ENCODE peak calls at places on chromosomes 13 and 19, in eight cellular contexts. One of them, this sample, is unnamed.

GRCh38 chr19:10289167-10289835 is 451 bp upstream of the ICAM5 start:
- DNase-seq in fibroblast of lung: no peak
- DNase-seq in neuronal stem cell: no peak
- DNase-seq in thoracic aorta: no peak
- DNase-seq in uterus: no peak
- DNase-seq in body of pancreas: no peak
- DNase-seq in Peyer's patch: peak; percentile 48
- DNase-seq in AG09309: no peak
- DNase-seq in this sample: no peak

GRCh38 chr13:40377783-40378182 is 288.7 kb downstream of the FOXO1 start:
- DNase-seq in fibroblast of lung: peak; percentile 78
- DNase-seq in neuronal stem cell: no peak
- DNase-seq in thoracic aorta: no peak
- DNase-seq in uterus: peak; percentile 66
- DNase-seq in body of pancreas: no peak
- DNase-seq in Peyer's patch: no peak
- DNase-seq in AG09309: peak; percentile 23
- DNase-seq in this sample: no peak

GRCh38 chr19:38711726-38712153 is 32.5 kb downstream of the CAPN12 start:
- DNase-seq in fibroblast of lung: peak; percentile 95
- DNase-seq in neuronal stem cell: no peak
- DNase-seq in thoracic aorta: no peak
- DNase-seq in uterus: no peak
- DNase-seq in body of pancreas: peak; percentile 62
- DNase-seq in Peyer's patch: no peak
- DNase-seq in AG09309: peak; percentile 84
- DNase-seq in this sample: peak; percentile 70

GRCh38 chr19:57465680-57466381 is 8.9 kb upstream of the VN1R1 start:
- DNase-seq in fibroblast of lung: no peak
- DNase-seq in neuronal stem cell: no peak
- DNase-seq in thoracic aorta: no peak
- DNase-seq in uterus: no peak
- DNase-seq in body of pancreas: no peak
- DNase-seq in Peyer's patch: no peak
- DNase-seq in AG09309: no peak
- DNase-seq in this sample: no peak

GRCh38 chr13:87671824-87672603 is 843 bp downstream of the SLITRK5 start:
- DNase-seq in fibroblast of lung: no peak
- DNase-seq in neuronal stem cell: peak; percentile 26
- DNase-seq in thoracic aorta: no peak
- DNase-seq in uterus: no peak
- DNase-seq in body of pancreas: peak; percentile 10
- DNase-seq in Peyer's patch: no peak
- DNase-seq in AG09309: no peak
- DNase-seq in this sample: no peak

GRCh38 chr19:45460807-45461347 is 6.9 kb upstream of the FOSB start:
- DNase-seq in fibroblast of lung: no peak
- DNase-seq in neuronal stem cell: no peak
- DNase-seq in thoracic aorta: no peak
- DNase-seq in uterus: no peak
- DNase-seq in body of pancreas: no peak
- DNase-seq in Peyer's patch: no peak
- DNase-seq in AG09309: no peak
- DNase-seq in this sample: no peak

GRCh38 chr19:35738887-35739229 is 3.4 kb downstream of the IGFLR1 start:
- DNase-seq in fibroblast of lung: no peak
- DNase-seq in neuronal stem cell: no peak
- DNase-seq in thoracic aorta: no peak
- DNase-seq in uterus: no peak
- DNase-seq in body of pancreas: no peak
- DNase-seq in Peyer's patch: no peak
- DNase-seq in AG09309: no peak
- DNase-seq in this sample: no peak

GRCh38 chr19:46787331-46788100 is 878 bp downstream of the SLC1A5 start:
- DNase-seq in fibroblast of lung: peak; percentile 63
- DNase-seq in neuronal stem cell: peak; percentile 52
- DNase-seq in thoracic aorta: no peak
- DNase-seq in uterus: peak; percentile 62
- DNase-seq in body of pancreas: peak; percentile 55
- DNase-seq in Peyer's patch: peak; percentile 38
- DNase-seq in AG09309: no peak
- DNase-seq in this sample: peak; percentile 43

GRCh38 chr13:42883771-42884170 is 102.4 kb downstream of the FAM216B start:
- DNase-seq in fibroblast of lung: peak; percentile 18
- DNase-seq in neuronal stem cell: peak; percentile 6
- DNase-seq in thoracic aorta: no peak
- DNase-seq in uterus: no peak
- DNase-seq in body of pancreas: peak; percentile 16
- DNase-seq in Peyer's patch: no peak
- DNase-seq in AG09309: no peak
- DNase-seq in this sample: peak; percentile 70

GRCh38 chr19:39752390-39752789 is 14.6 kb upstream of the CLC start:
- DNase-seq in fibroblast of lung: no peak
- DNase-seq in neuronal stem cell: no peak
- DNase-seq in thoracic aorta: no peak
- DNase-seq in uterus: no peak
- DNase-seq in body of pancreas: no peak
- DNase-seq in Peyer's patch: no peak
- DNase-seq in AG09309: no peak
- DNase-seq in this sample: no peak

GRCh38 chr13:106129273-106129672 is 406.2 kb downstream of the EFNB2 start:
- DNase-seq in fibroblast of lung: no peak
- DNase-seq in neuronal stem cell: no peak
- DNase-seq in thoracic aorta: no peak
- DNase-seq in uterus: no peak
- DNase-seq in body of pancreas: no peak
- DNase-seq in Peyer's patch: no peak
- DNase-seq in AG09309: no peak
- DNase-seq in this sample: no peak
- H3K4me3 ChIP-seq in fibroblast of lung: no peak overlapping the region
- H3K4me3 ChIP-seq in neuronal stem cell: no peak overlapping the region
- H3K4me3 ChIP-seq in thoracic aorta: no peak overlapping the region
- H3K4me3 ChIP-seq in uterus: no peak overlapping the region
- H3K4me3 ChIP-seq in body of pancreas: no peak overlapping the region
- H3K4me3 ChIP-seq in Peyer's patch: no peak overlapping the region
- H3K4me3 ChIP-seq in AG09309: no peak overlapping the region
- H3K4me3 ChIP-seq in this sample: no peak overlapping the region

DNA sequence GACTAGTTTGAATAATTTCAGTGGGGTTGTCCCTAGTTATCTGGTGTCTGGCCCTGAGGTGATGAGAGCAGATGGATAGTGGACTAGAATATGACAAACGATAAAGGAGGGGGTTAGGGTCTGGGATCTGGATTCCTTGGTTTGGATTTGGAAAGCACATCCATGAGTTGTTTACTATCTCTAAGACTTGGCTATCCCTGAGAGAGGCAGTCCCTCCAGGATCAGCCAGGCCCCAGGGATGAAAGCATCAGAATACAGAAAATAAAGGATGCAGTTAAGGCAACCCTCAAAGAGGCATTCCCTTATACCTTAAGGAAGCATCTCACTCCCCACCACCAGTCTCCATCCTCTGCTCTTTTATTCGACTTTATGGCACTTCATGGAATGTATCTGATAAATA is 230.7 kb downstream of the NHLRC3 start:
- DNase-seq in fibroblast of lung: no peak
- DNase-seq in neuronal stem cell: no peak
- DNase-seq in thoracic aorta: no peak
- DNase-seq in uterus: no peak
- DNase-seq in body of pancreas: no peak
- DNase-seq in Peyer's patch: no peak
- DNase-seq in AG09309: no peak
- DNase-seq in this sample: no peak
- H3K4me3 ChIP-seq in fibroblast of lung: no peak overlapping the region
- H3K4me3 ChIP-seq in neuronal stem cell: no peak overlapping the region
- H3K4me3 ChIP-seq in thoracic aorta: no peak overlapping the region
- H3K4me3 ChIP-seq in uterus: no peak overlapping the region
- H3K4me3 ChIP-seq in body of pancreas: no peak overlapping the region
- H3K4me3 ChIP-seq in Peyer's patch: no peak overlapping the region
- H3K4me3 ChIP-seq in AG09309: no peak overlapping the region
- H3K4me3 ChIP-seq in this sample: no peak overlapping the region

GRCh38 chr13:97109256-97109655 is 112.9 kb upstream of the MBNL2 start:
- DNase-seq in fibroblast of lung: no peak
- DNase-seq in neuronal stem cell: no peak
- DNase-seq in thoracic aorta: no peak
- DNase-seq in uterus: no peak
- DNase-seq in body of pancreas: no peak
- DNase-seq in Peyer's patch: no peak
- DNase-seq in AG09309: no peak
- DNase-seq in this sample: no peak

GRCh38 chr13:97107815-97108534 is 113.7 kb upstream of the OXGR1 start:
- DNase-seq in fibroblast of lung: peak; percentile 53
- DNase-seq in neuronal stem cell: no peak
- DNase-seq in thoracic aorta: no peak
- DNase-seq in uterus: no peak
- DNase-seq in body of pancreas: no peak
- DNase-seq in Peyer's patch: no peak
- DNase-seq in AG09309: no peak
- DNase-seq in this sample: no peak

GRCh38 chr13:97108535-97108910 is 113.6 kb upstream of the MBNL2 start:
- DNase-seq in fibroblast of lung: peak; percentile 70
- DNase-seq in neuronal stem cell: no peak
- DNase-seq in thoracic aorta: no peak
- DNase-seq in uterus: peak; percentile 33
- DNase-seq in body of pancreas: no peak
- DNase-seq in Peyer's patch: no peak
- DNase-seq in AG09309: no peak
- DNase-seq in this sample: peak; percentile 25

GRCh38 chr13:97111705-97112104 is 110.4 kb upstream of the MBNL2 start:
- DNase-seq in fibroblast of lung: no peak
- DNase-seq in neuronal stem cell: no peak
- DNase-seq in thoracic aorta: no peak
- DNase-seq in uterus: no peak
- DNase-seq in body of pancreas: no peak
- DNase-seq in Peyer's patch: no peak
- DNase-seq in AG09309: no peak
- DNase-seq in this sample: no peak

GRCh38 chr13:97109841-97110492 is 112.2 kb upstream of the MBNL2 start:
- DNase-seq in fibroblast of lung: peak; percentile 90
- DNase-seq in neuronal stem cell: peak; percentile 74
- DNase-seq in thoracic aorta: peak; percentile 57
- DNase-seq in uterus: peak; percentile 87
- DNase-seq in body of pancreas: peak; percentile 92
- DNase-seq in Peyer's patch: peak; percentile 57
- DNase-seq in AG09309: peak; percentile 72
- DNase-seq in this sample: peak; percentile 53
- H3K4me3 ChIP-seq in fibroblast of lung: no peak overlapping the region
- H3K4me3 ChIP-seq in neuronal stem cell: no peak overlapping the region
- H3K4me3 ChIP-seq in thoracic aorta: peak overlapping the region; percentile 63
- H3K4me3 ChIP-seq in uterus: no peak overlapping the region
- H3K4me3 ChIP-seq in body of pancreas: no peak overlapping the region
- H3K4me3 ChIP-seq in Peyer's patch: no peak overlapping the region
- H3K4me3 ChIP-seq in AG09309: no peak overlapping the region
- H3K4me3 ChIP-seq in this sample: no peak overlapping the region

GRCh38 chr13:106507560-106508274 is 27.7 kb downstream of the EFNB2 start:
- DNase-seq in fibroblast of lung: peak; percentile 99
- DNase-seq in neuronal stem cell: no peak
- DNase-seq in thoracic aorta: no peak
- DNase-seq in uterus: no peak
- DNase-seq in body of pancreas: no peak
- DNase-seq in Peyer's patch: no peak
- DNase-seq in AG09309: peak; percentile 93
- DNase-seq in this sample: peak; percentile 96
- H3K4me3 ChIP-seq in fibroblast of lung: peak overlapping the region; percentile 6
- H3K4me3 ChIP-seq in neuronal stem cell: no peak overlapping the region
- H3K4me3 ChIP-seq in thoracic aorta: peak overlapping the region; percentile 55
- H3K4me3 ChIP-seq in uterus: no peak overlapping the region
- H3K4me3 ChIP-seq in body of pancreas: no peak overlapping the region
- H3K4me3 ChIP-seq in Peyer's patch: no peak overlapping the region
- H3K4me3 ChIP-seq in AG09309: peak overlapping the region; percentile 14
- H3K4me3 ChIP-seq in this sample: peak overlapping the region; percentile 15

DNA sequence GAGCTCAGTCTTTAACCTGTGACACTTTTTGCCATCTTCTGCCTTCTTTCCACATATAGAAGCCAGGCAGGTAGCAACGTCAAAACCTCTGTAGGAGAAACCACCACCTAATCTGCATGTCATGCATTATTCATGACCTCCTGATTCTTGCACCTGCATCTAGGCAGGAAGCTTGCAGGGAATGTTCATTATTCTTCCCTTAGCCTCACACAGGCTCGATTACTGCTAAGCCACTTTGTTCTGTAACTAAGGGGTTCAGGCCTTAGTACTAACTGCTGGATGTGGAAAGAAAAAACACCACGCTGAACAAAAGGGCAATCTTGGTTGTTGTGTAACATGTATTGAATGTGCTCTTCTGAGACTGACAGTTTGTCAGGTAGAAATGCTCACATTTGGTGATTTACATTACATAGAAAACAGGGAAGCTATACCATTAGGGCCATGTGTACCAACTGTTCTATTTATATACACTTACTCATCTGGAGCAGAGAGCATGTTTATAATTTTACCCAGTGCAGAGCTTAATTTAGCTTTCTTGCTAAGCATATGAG is 366.9 kb downstream of the KLF12 start:
- DNase-seq in fibroblast of lung: peak; percentile 45
- DNase-seq in neuronal stem cell: peak; percentile 68
- DNase-seq in thoracic aorta: no peak
- DNase-seq in uterus: no peak
- DNase-seq in body of pancreas: no peak
- DNase-seq in Peyer's patch: no peak
- DNase-seq in AG09309: no peak
- DNase-seq in this sample: no peak
- H3K4me3 ChIP-seq in fibroblast of lung: no peak overlapping the region
- H3K4me3 ChIP-seq in neuronal stem cell: no peak overlapping the region
- H3K4me3 ChIP-seq in thoracic aorta: no peak overlapping the region
- H3K4me3 ChIP-seq in uterus: no peak overlapping the region
- H3K4me3 ChIP-seq in body of pancreas: no peak overlapping the region
- H3K4me3 ChIP-seq in Peyer's patch: no peak overlapping the region
- H3K4me3 ChIP-seq in AG09309: no peak overlapping the region
- H3K4me3 ChIP-seq in this sample: no peak overlapping the region

GRCh38 chr19:41939861-41940442 is 11.7 kb upstream of the ERFL start:
- DNase-seq in fibroblast of lung: no peak
- DNase-seq in neuronal stem cell: no peak
- DNase-seq in thoracic aorta: no peak
- DNase-seq in uterus: no peak
- DNase-seq in body of pancreas: no peak
- DNase-seq in Peyer's patch: peak; percentile 66
- DNase-seq in AG09309: no peak
- DNase-seq in this sample: no peak
- H3K4me3 ChIP-seq in fibroblast of lung: peak overlapping the region; percentile 60
- H3K4me3 ChIP-seq in neuronal stem cell: peak overlapping the region; percentile 77
- H3K4me3 ChIP-seq in thoracic aorta: peak overlapping the region; percentile 62
- H3K4me3 ChIP-seq in uterus: peak overlapping the region; percentile 24
- H3K4me3 ChIP-seq in body of pancreas: peak overlapping the region; percentile 15
- H3K4me3 ChIP-seq in Peyer's patch: peak overlapping the region; percentile 42
- H3K4me3 ChIP-seq in AG09309: peak overlapping the region; percentile 61
- H3K4me3 ChIP-seq in this sample: peak overlapping the region; percentile 58

GRCh38 chr19:55503447-55504251 is 15.4 kb downstream of the SSC5D start:
- DNase-seq in fibroblast of lung: peak; percentile 83
- DNase-seq in neuronal stem cell: peak; percentile 90
- DNase-seq in thoracic aorta: peak; percentile 69
- DNase-seq in uterus: peak; percentile 91
- DNase-seq in body of pancreas: peak; percentile 92
- DNase-seq in Peyer's patch: peak; percentile 95
- DNase-seq in AG09309: no peak
- DNase-seq in this sample: no peak
- H3K4me3 ChIP-seq in fibroblast of lung: peak overlapping the region; percentile 59
- H3K4me3 ChIP-seq in neuronal stem cell: peak overlapping the region; percentile 67
- H3K4me3 ChIP-seq in thoracic aorta: peak overlapping the region; percentile 80
- H3K4me3 ChIP-seq in uterus: peak overlapping the region; percentile 29
- H3K4me3 ChIP-seq in body of pancreas: no peak overlapping the region
- H3K4me3 ChIP-seq in Peyer's patch: peak overlapping the region; percentile 49
- H3K4me3 ChIP-seq in AG09309: peak overlapping the region; percentile 46
- H3K4me3 ChIP-seq in this sample: peak overlapping the region; percentile 46

GRCh38 chr19:41859213-41859617 is 840 bp upstream of the RPS19 start:
- DNase-seq in fibroblast of lung: no peak
- DNase-seq in neuronal stem cell: no peak
- DNase-seq in thoracic aorta: no peak
- DNase-seq in uterus: no peak
- DNase-seq in body of pancreas: no peak
- DNase-seq in Peyer's patch: no peak
- DNase-seq in AG09309: no peak
- DNase-seq in this sample: no peak
- H3K4me3 ChIP-seq in fibroblast of lung: peak overlapping the region; percentile 92
- H3K4me3 ChIP-seq in neuronal stem cell: no peak overlapping the region
- H3K4me3 ChIP-seq in thoracic aorta: peak overlapping the region; percentile 96
- H3K4me3 ChIP-seq in uterus: peak overlapping the region; percentile 28
- H3K4me3 ChIP-seq in body of pancreas: no peak overlapping the region
- H3K4me3 ChIP-seq in Peyer's patch: no peak overlapping the region
- H3K4me3 ChIP-seq in AG09309: peak overlapping the region; percentile 99
- H3K4me3 ChIP-seq in this sample: peak overlapping the region; percentile 99